ENCODE peak calls at places on chromosomes 3 and 15, in seven cellular contexts. One of them, this sample, is unnamed.

GRCh38 chr15:89408512-89409183 is 74.0 kb upstream of the POLG start:
- DNase-seq in AG20443: no peak
- DNase-seq in gastrocnemius medialis: no peak
- DNase-seq in endothelial cell: no peak
- DNase-seq in heart left ventricle: no peak
- DNase-seq in fibroblast of gingiva: no peak
- DNase-seq in NAMALWA: no peak
- DNase-seq in this sample: no peak

GRCh38 chr3:115834068-115834467 is 210.8 kb downstream of the GAP43 start:
- DNase-seq in AG20443: peak; percentile 50
- DNase-seq in gastrocnemius medialis: no peak
- DNase-seq in endothelial cell: no peak
- DNase-seq in heart left ventricle: no peak
- DNase-seq in fibroblast of gingiva: peak; percentile 65
- DNase-seq in NAMALWA: no peak
- DNase-seq in this sample: peak; percentile 38

GRCh38 chr15:66679657-66680108 is 22.4 kb upstream of the SMAD6 start:
- DNase-seq in AG20443: no peak
- DNase-seq in gastrocnemius medialis: no peak
- DNase-seq in endothelial cell: no peak
- DNase-seq in heart left ventricle: no peak
- DNase-seq in fibroblast of gingiva: no peak
- DNase-seq in NAMALWA: no peak
- DNase-seq in this sample: no peak

GRCh38 chr15:52050416-52050815 is 31.4 kb downstream of the MAPK6 start:
- DNase-seq in AG20443: peak; percentile 15
- DNase-seq in gastrocnemius medialis: no peak
- DNase-seq in endothelial cell: no peak
- DNase-seq in heart left ventricle: no peak
- DNase-seq in fibroblast of gingiva: peak; percentile 35
- DNase-seq in NAMALWA: no peak
- DNase-seq in this sample: peak; percentile 55

GRCh38 chr15:98067339-98067738 is 106.8 kb downstream of the ARRDC4 start:
- DNase-seq in AG20443: peak; percentile 63
- DNase-seq in gastrocnemius medialis: no peak
- DNase-seq in endothelial cell: no peak
- DNase-seq in heart left ventricle: no peak
- DNase-seq in fibroblast of gingiva: peak; percentile 34
- DNase-seq in NAMALWA: no peak
- DNase-seq in this sample: no peak

GRCh38 chr3:18580268-18580667 is 155.1 kb upstream of the SATB1 start:
- DNase-seq in AG20443: no peak
- DNase-seq in gastrocnemius medialis: no peak
- DNase-seq in endothelial cell: no peak
- DNase-seq in heart left ventricle: no peak
- DNase-seq in fibroblast of gingiva: no peak
- DNase-seq in NAMALWA: peak; percentile 15
- DNase-seq in this sample: no peak

GRCh38 chr3:39378092-39378491 is 5.1 kb upstream of the SLC25A38 start:
- DNase-seq in AG20443: peak; percentile 34
- DNase-seq in gastrocnemius medialis: no peak
- DNase-seq in endothelial cell: peak; percentile 55
- DNase-seq in heart left ventricle: no peak
- DNase-seq in fibroblast of gingiva: no peak
- DNase-seq in NAMALWA: peak; percentile 70
- DNase-seq in this sample: peak; percentile 48

GRCh38 chr3:33717616-33717865 is 513 bp downstream of the CLASP2 start:
- DNase-seq in AG20443: peak; percentile 78
- DNase-seq in gastrocnemius medialis: no peak
- DNase-seq in endothelial cell: peak; percentile 71
- DNase-seq in heart left ventricle: no peak
- DNase-seq in fibroblast of gingiva: peak; percentile 56
- DNase-seq in NAMALWA: no peak
- DNase-seq in this sample: peak; percentile 26

GRCh38 chr3:140268610-140269009 is 333.6 kb downstream of the CLSTN2 start:
- DNase-seq in AG20443: no peak
- DNase-seq in gastrocnemius medialis: no peak
- DNase-seq in endothelial cell: no peak
- DNase-seq in heart left ventricle: no peak
- DNase-seq in fibroblast of gingiva: no peak
- DNase-seq in NAMALWA: no peak
- DNase-seq in this sample: no peak

GRCh38 chr3:46242120-46242519 is at the start of gene CCR3:
- DNase-seq in AG20443: no peak
- DNase-seq in gastrocnemius medialis: no peak
- DNase-seq in endothelial cell: no peak
- DNase-seq in heart left ventricle: no peak
- DNase-seq in fibroblast of gingiva: no peak
- DNase-seq in NAMALWA: no peak
- DNase-seq in this sample: no peak